ENCODE peak calls at places on chromosomes 2 and 18, in four cellular contexts. D is spleen, N is heart left ventricle, E is neural progenitor cell. M is an unnamed sample.

GRCh38 chr18:41206341-41206740 is 748.7 kb upstream of the PIK3C3 start:
- DNase-seq in D (no peak), N (no peak), E (no peak), M (no peak)

GRCh38 chr18:61870151-61870550 is 22.7 kb downstream of the RNF152 start:
- DNase-seq in D (no peak), N (no peak), E (no peak), M (no peak)

GRCh38 chr2:219772697-219773096 is 145.3 kb downstream of the SLC4A3 start:
- DNase-seq in D (no peak), N (no peak), E (no peak), M (no peak)

GRCh38 chr2:228846161-228846560 is 424.9 kb downstream of the PID1 start:
- DNase-seq in D (no peak), N (no peak), E (no peak), M (no peak)

GRCh38 chr18:23433360-23433759 is 19.7 kb upstream of the RIOK3 start:
- DNase-seq in D (no peak), N (peak; percentile 61), E (no peak), M (no peak)

GRCh38 chr2:64799592-64800252 is 146.0 kb upstream of the SERTAD2 start:
- DNase-seq in D (no peak), N (no peak), E (no peak), M (no peak)

GRCh38 chr18:69330345-69330744 is 70.3 kb upstream of the DOK6 start:
- DNase-seq in D (no peak), N (no peak), E (no peak), M (no peak)

GRCh38 chr2:113175736-113176695 is 2.2 kb downstream of the PSD4 start:
- DNase-seq in D (peak; percentile 88), N (no peak), E (no peak), M (no peak)

GRCh38 chr2:239189711-239190131 is 211.1 kb downstream of the HDAC4 start:
- DNase-seq in D (peak; percentile 63), N (no peak), E (no peak), M (peak; percentile 32)

GRCh38 chr18:35155403-35156117 is 85.3 kb upstream of the ZNF397 start:
- DNase-seq in D (peak; percentile 74), N (no peak), E (no peak), M (peak; percentile 58)

GRCh38 chr2:29502452-29502851 is 387.2 kb downstream of the CLIP4 start:
- DNase-seq in D (no peak), N (no peak), E (no peak), M (no peak)

GRCh38 chr2:82790277-82791021 is 1668.6 kb downstream of the SUCLG1 start:
- DNase-seq in D (no peak), N (peak; percentile 25), E (peak; percentile 13), M (peak; percentile 42)

GRCh38 chr2:54808642-54809041 is 85.2 kb downstream of the EML6 start:
- DNase-seq in D (no peak), N (no peak), E (no peak), M (no peak)

GRCh38 chr2:225737556-225737955 is 338.0 kb downstream of the NYAP2 start:
- DNase-seq in D (no peak), N (no peak), E (no peak), M (no peak)

GRCh38 chr18:36942264-36942663 is 113.3 kb downstream of the KIAA1328 start:
- DNase-seq in D (no peak), N (no peak), E (peak; percentile 48), M (peak; percentile 55)

GRCh38 chr2:72712977-72713376 is 112.9 kb downstream of the EXOC6B start:
- DNase-seq in D (no peak), N (no peak), E (no peak), M (no peak)

GRCh38 chr2:61167587-61167986 is 5.6 kb downstream of the C2orf74 start:
- DNase-seq in D (no peak), N (no peak), E (no peak), M (no peak)

GRCh38 chr18:27750014-27750413 is 426.9 kb downstream of the CDH2 start:
- DNase-seq in D (no peak), N (peak; percentile 31), E (peak; percentile 20), M (peak; percentile 92)

GRCh38 chr2:64090264-64090663 is 54.0 kb downstream of the PELI1 start:
- DNase-seq in D (no peak), N (no peak), E (no peak), M (no peak)

GRCh38 chr2:88212251-88212790 is 42.2 kb downstream of the THNSL2 start:
- DNase-seq in D (no peak), N (no peak), E (peak; percentile 77), M (peak; percentile 80)

GRCh38 chr2:45675130-45675812 is 23.8 kb downstream of the PRKCE start:
- DNase-seq in D (no peak), N (peak; percentile 68), E (no peak), M (no peak)

GRCh38 chr2:105294046-105294445 is 35.5 kb downstream of the TGFBRAP1 start:
- DNase-seq in D (no peak), N (no peak), E (no peak), M (peak; percentile 10)

GRCh38 chr2:105291981-105292380 is 37.6 kb downstream of the TGFBRAP1 start:
- DNase-seq in D (no peak), N (no peak), E (no peak), M (no peak)

GRCh38 chr2:105287692-105288091 is 41.8 kb downstream of the TGFBRAP1 start:
- DNase-seq in D (no peak), N (no peak), E (peak; percentile 56), M (peak; percentile 79)

GRCh38 chr2:105288133-105288532 is 41.4 kb downstream of the TGFBRAP1 start:
- DNase-seq in D (no peak), N (no peak), E (no peak), M (no peak)

GRCh38 chr2:105290981-105291660 is 38.4 kb downstream of the TGFBRAP1 start:
- DNase-seq in D (no peak), N (no peak), E (no peak), M (peak; percentile 2)
- H3K36me3 ChIP-seq in D (peaks cover 46% of the 10 kb centered on the region), N (no peaks in the 10 kb centered on the region), E (peaks cover 4% of the 10 kb centered on the region), M (peaks cover 33% of the 10 kb centered on the region)

GRCh38 chr2:14925471-14925870 is 293.0 kb downstream of the LRATD1 start:
- DNase-seq in D (no peak), N (no peak), E (no peak), M (no peak)

GRCh38 chr2:14930441-14930840 is 297.9 kb downstream of the LRATD1 start:
- DNase-seq in D (no peak), N (no peak), E (no peak), M (no peak)

DNA sequence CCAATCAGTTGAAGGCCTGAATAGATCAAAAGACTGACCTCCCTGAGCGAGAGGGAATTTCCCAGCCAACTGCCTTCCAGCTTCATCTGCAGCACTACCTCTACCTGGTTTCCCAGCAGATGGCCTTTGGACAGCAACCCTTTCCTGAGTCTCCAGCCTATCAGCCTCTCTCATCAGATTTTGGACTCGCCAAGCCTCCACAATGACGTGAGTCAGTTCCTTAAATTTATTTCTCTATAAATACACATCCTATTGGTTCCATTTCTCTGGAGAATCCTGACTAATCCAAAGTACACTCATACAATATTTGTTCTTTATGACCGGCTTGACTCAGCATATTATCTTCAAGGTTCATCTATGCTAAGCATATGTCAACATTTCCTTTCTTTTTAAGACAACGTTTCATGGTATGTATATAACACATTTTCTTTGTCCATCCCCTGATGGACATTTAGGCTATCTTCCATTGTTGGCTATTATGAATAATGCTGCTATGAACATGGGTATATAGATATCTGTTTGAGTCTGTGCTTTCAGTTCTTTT is 294.6 kb downstream of the LRATD1 start:
- DNase-seq in D (no peak), N (no peak), E (no peak), M (no peak)
- H3K36me3 ChIP-seq in D (no peaks in the 10 kb centered on the region), N (no peaks in the 10 kb centered on the region), E (no peaks in the 10 kb centered on the region), M (no peaks in the 10 kb centered on the region)

GRCh38 chr2:120547662-120548061 is 188.0 kb upstream of the GLI2 start:
- DNase-seq in D (peak; percentile 70), N (peak; percentile 70), E (no peak), M (no peak)
- H3K36me3 ChIP-seq in D (no peaks in the 10 kb centered on the region), N (no peaks in the 10 kb centered on the region), E (no peaks in the 10 kb centered on the region), M (no peaks in the 10 kb centered on the region)

GRCh38 chr2:10599921-10600320 is 89.9 kb downstream of the NOL10 start:
- DNase-seq in D (no peak), N (no peak), E (no peak), M (no peak)
- H3K36me3 ChIP-seq in D (peaks cover 25% of the 10 kb centered on the region), N (no peaks in the 10 kb centered on the region), E (peaks cover 5% of the 10 kb centered on the region), M (peaks cover 72% of the 10 kb centered on the region)

GRCh38 chr2:24955232-24955631 is 16.5 kb downstream of the DNAJC27 start:
- DNase-seq in D (no peak), N (no peak), E (no peak), M (no peak)
- H3K36me3 ChIP-seq in D (peaks cover 59% of the 10 kb centered on the region), N (peaks cover 21% of the 10 kb centered on the region), E (peaks cover 11% of the 10 kb centered on the region), M (peaks cover 64% of the 10 kb centered on the region)

GRCh38 chr18:63234839-63235238 is 84.7 kb downstream of the BCL2 start:
- DNase-seq in D (no peak), N (no peak), E (no peak), M (no peak)
- H3K36me3 ChIP-seq in D (no peaks in the 10 kb centered on the region), N (no peaks in the 10 kb centered on the region), E (no peaks in the 10 kb centered on the region), M (no peaks in the 10 kb centered on the region)